ENCODE peak calls at places on chromosomes 2 and 18, in five cellular contexts. One of them, this sample, is unnamed.
A peak's percentile ranks its signal among the peaks of the same experiment; 100 is the strongest.

GRCh38 chr18:35835838-35836237 is 136.6 kb upstream of the RMP24 start:
- DNase-seq in Peyer's patch: no peak
- DNase-seq in heart right ventricle: no peak
- DNase-seq in IMR-90: no peak
- DNase-seq in CD8-positive, alpha-beta T cell: no peak
- DNase-seq in this sample: no peak

GRCh38 chr2:129923265-129924141 is 56.0 kb upstream of the RAB6C start:
- DNase-seq in CD8-positive, alpha-beta T cell: no peak
- DNase-seq in heart right ventricle: no peak
- DNase-seq in Peyer's patch: no peak
- DNase-seq in IMR-90: peak; percentile 37
- DNase-seq in this sample: no peak

GRCh38 chr2:30272761-30273573 is 41.6 kb downstream of the LBH start:
- DNase-seq in CD8-positive, alpha-beta T cell: no peak
- DNase-seq in IMR-90: peak; percentile 77
- DNase-seq in heart right ventricle: no peak
- DNase-seq in Peyer's patch: no peak
- DNase-seq in this sample: peak; percentile 29

GRCh38 chr2:222888716-222889115 is 27.9 kb downstream of the ACSL3 start:
- DNase-seq in heart right ventricle: no peak
- DNase-seq in CD8-positive, alpha-beta T cell: no peak
- DNase-seq in IMR-90: no peak
- DNase-seq in Peyer's patch: no peak
- DNase-seq in this sample: no peak

GRCh38 chr2:136582631-136583205 is 182.6 kb upstream of the THSD7B start:
- DNase-seq in IMR-90: no peak
- DNase-seq in CD8-positive, alpha-beta T cell: no peak
- DNase-seq in Peyer's patch: no peak
- DNase-seq in heart right ventricle: peak; percentile 9
- DNase-seq in this sample: no peak

GRCh38 chr18:48679236-48679635 is 140.4 kb downstream of the CTIF start:
- DNase-seq in Peyer's patch: peak; percentile 10
- DNase-seq in IMR-90: no peak
- DNase-seq in CD8-positive, alpha-beta T cell: no peak
- DNase-seq in heart right ventricle: no peak
- DNase-seq in this sample: no peak

GRCh38 chr2:238881353-238882082 is 33.6 kb downstream of the TWIST2 start:
- DNase-seq in Peyer's patch: no peak
- DNase-seq in heart right ventricle: no peak
- DNase-seq in IMR-90: no peak
- DNase-seq in CD8-positive, alpha-beta T cell: no peak
- DNase-seq in this sample: no peak

GRCh38 chr2:159030674-159031380 is 62.4 kb downstream of the TANC1 start:
- DNase-seq in heart right ventricle: peak; percentile 43
- DNase-seq in IMR-90: peak; percentile 83
- DNase-seq in Peyer's patch: no peak
- DNase-seq in CD8-positive, alpha-beta T cell: no peak
- DNase-seq in this sample: peak; percentile 45

GRCh38 chr2:31428001-31428418 is 13.5 kb upstream of the XDH start:
- DNase-seq in heart right ventricle: no peak
- DNase-seq in Peyer's patch: no peak
- DNase-seq in IMR-90: peak; percentile 20
- DNase-seq in CD8-positive, alpha-beta T cell: no peak
- DNase-seq in this sample: no peak

GRCh38 chr18:79525556-79526467 is 130.1 kb downstream of the NFATC1 start:
- DNase-seq in Peyer's patch: peak; percentile 46
- DNase-seq in heart right ventricle: peak; percentile 78
- DNase-seq in IMR-90: no peak
- DNase-seq in CD8-positive, alpha-beta T cell: no peak
- DNase-seq in this sample: peak; percentile 28

GRCh38 chr18:61637905-61638304 is 254.9 kb downstream of the RNF152 start:
- DNase-seq in IMR-90: no peak
- DNase-seq in CD8-positive, alpha-beta T cell: no peak
- DNase-seq in Peyer's patch: no peak
- DNase-seq in heart right ventricle: no peak
- DNase-seq in this sample: peak; percentile 57

GRCh38 chr2:24304098-24304497 is 56.2 kb downstream of the ITSN2 start:
- DNase-seq in IMR-90: peak; percentile 97
- DNase-seq in Peyer's patch: no peak
- DNase-seq in heart right ventricle: peak; percentile 58
- DNase-seq in CD8-positive, alpha-beta T cell: no peak
- DNase-seq in this sample: peak; percentile 30

GRCh38 chr2:174682578-174683391 is 81.5 kb downstream of the CHRNA1 start:
- DNase-seq in CD8-positive, alpha-beta T cell: peak; percentile 33
- DNase-seq in IMR-90: peak; percentile 59
- DNase-seq in Peyer's patch: peak; percentile 71
- DNase-seq in heart right ventricle: peak; percentile 81
- DNase-seq in this sample: peak; percentile 75

GRCh38 chr2:83365476-83365875 is 1093.6 kb downstream of the SUCLG1 start:
- DNase-seq in heart right ventricle: no peak
- DNase-seq in IMR-90: no peak
- DNase-seq in CD8-positive, alpha-beta T cell: no peak
- DNase-seq in Peyer's patch: no peak
- DNase-seq in this sample: no peak
- H3K9me3 ChIP-seq in heart right ventricle: no peaks in the 10 kb centered on the region
- H3K9me3 ChIP-seq in IMR-90: peaks cover 2% of the 10 kb centered on the region
- H3K9me3 ChIP-seq in CD8-positive, alpha-beta T cell: no peaks in the 10 kb centered on the region
- H3K9me3 ChIP-seq in Peyer's patch: no peaks in the 10 kb centered on the region
- H3K9me3 ChIP-seq in this sample: no peaks in the 10 kb centered on the region

GRCh38 chr2:127288274-127288673 is 5.7 kb downstream of the ERCC3 start:
- DNase-seq in IMR-90: no peak
- DNase-seq in CD8-positive, alpha-beta T cell: no peak
- DNase-seq in heart right ventricle: no peak
- DNase-seq in Peyer's patch: no peak
- DNase-seq in this sample: no peak

GRCh38 chr2:127278959-127279358 is 15.0 kb downstream of the ERCC3 start:
- DNase-seq in Peyer's patch: no peak
- DNase-seq in CD8-positive, alpha-beta T cell: no peak
- DNase-seq in IMR-90: no peak
- DNase-seq in heart right ventricle: no peak
- DNase-seq in this sample: no peak

GRCh38 chr2:127280693-127281092 is 13.3 kb downstream of the ERCC3 start:
- DNase-seq in Peyer's patch: no peak
- DNase-seq in heart right ventricle: no peak
- DNase-seq in CD8-positive, alpha-beta T cell: no peak
- DNase-seq in IMR-90: no peak
- DNase-seq in this sample: no peak

GRCh38 chr2:127279781-127280180 is 14.2 kb downstream of the ERCC3 start:
- DNase-seq in Peyer's patch: no peak
- DNase-seq in heart right ventricle: no peak
- DNase-seq in IMR-90: no peak
- DNase-seq in CD8-positive, alpha-beta T cell: no peak
- DNase-seq in this sample: no peak

DNA sequence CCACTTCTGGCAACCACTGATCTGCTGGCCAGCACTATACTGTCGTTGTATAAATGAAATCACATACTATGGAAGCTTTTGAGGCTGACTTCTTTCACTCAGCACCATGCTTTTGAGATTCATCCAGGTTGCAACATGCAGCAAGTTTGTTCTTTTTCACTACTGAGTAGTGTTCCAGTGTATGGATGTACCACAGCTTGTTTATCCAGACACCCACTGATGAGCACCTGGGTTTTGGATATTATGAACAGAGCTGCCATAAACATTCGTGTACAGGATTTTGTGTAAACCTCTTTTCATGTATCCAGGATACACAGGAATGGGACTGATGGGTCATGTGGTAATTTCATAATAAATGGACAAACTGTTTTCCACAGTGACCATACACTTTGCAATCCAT is 10.7 kb downstream of the ERCC3 start:
- DNase-seq in CD8-positive, alpha-beta T cell: no peak
- DNase-seq in IMR-90: no peak
- DNase-seq in heart right ventricle: no peak
- DNase-seq in Peyer's patch: no peak
- DNase-seq in this sample: no peak
- H3K36me3 ChIP-seq in CD8-positive, alpha-beta T cell: peaks cover 61% of the 10 kb centered on the region
- H3K36me3 ChIP-seq in IMR-90: peaks cover 67% of the 10 kb centered on the region
- H3K36me3 ChIP-seq in heart right ventricle: peaks cover 6% of the 10 kb centered on the region
- H3K36me3 ChIP-seq in Peyer's patch: peaks cover 95% of the 10 kb centered on the region
- H3K36me3 ChIP-seq in this sample: no peaks in the 10 kb centered on the region

GRCh38 chr2:458431-458827 is 170.5 kb upstream of the ALKAL2 start:
- DNase-seq in CD8-positive, alpha-beta T cell: no peak
- DNase-seq in IMR-90: no peak
- DNase-seq in Peyer's patch: no peak
- DNase-seq in heart right ventricle: no peak
- DNase-seq in this sample: no peak
- H3K9me3 ChIP-seq in CD8-positive, alpha-beta T cell: no peaks in the 10 kb centered on the region
- H3K9me3 ChIP-seq in IMR-90: peaks cover 28% of the 10 kb centered on the region
- H3K9me3 ChIP-seq in Peyer's patch: no peaks in the 10 kb centered on the region
- H3K9me3 ChIP-seq in heart right ventricle: no peaks in the 10 kb centered on the region
- H3K9me3 ChIP-seq in this sample: no peaks in the 10 kb centered on the region

GRCh38 chr18:2706903-2707302 is 51.4 kb downstream of the SMCHD1 start:
- DNase-seq in Peyer's patch: no peak
- DNase-seq in CD8-positive, alpha-beta T cell: no peak
- DNase-seq in heart right ventricle: no peak
- DNase-seq in IMR-90: no peak
- DNase-seq in this sample: no peak
- H3K36me3 ChIP-seq in Peyer's patch: peaks cover 72% of the 10 kb centered on the region
- H3K36me3 ChIP-seq in CD8-positive, alpha-beta T cell: peaks cover 39% of the 10 kb centered on the region
- H3K36me3 ChIP-seq in heart right ventricle: no peaks in the 10 kb centered on the region
- H3K36me3 ChIP-seq in IMR-90: peaks cover 33% of the 10 kb centered on the region
- H3K36me3 ChIP-seq in this sample: peaks cover 55% of the 10 kb centered on the region

DNA sequence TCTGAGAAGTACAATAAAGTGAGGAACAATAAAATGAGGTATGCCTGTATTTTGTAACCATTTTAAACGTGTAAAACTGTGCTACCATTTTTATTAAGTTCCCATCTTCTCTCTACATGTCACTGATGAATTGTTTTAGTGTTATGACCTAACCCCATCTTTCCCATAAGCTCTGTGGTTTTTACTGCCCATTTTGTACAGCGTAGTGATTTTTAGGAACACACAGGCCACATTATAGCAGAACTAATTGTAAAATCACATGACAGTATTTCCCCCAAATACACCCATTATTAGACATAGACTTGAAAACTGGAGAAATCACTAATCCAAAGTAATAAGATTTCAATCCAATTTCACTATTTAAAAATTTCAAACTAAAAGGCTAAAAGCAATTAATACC is 130.6 kb downstream of the TMEM247 start:
- DNase-seq in Peyer's patch: no peak
- DNase-seq in heart right ventricle: no peak
- DNase-seq in IMR-90: no peak
- DNase-seq in CD8-positive, alpha-beta T cell: no peak
- DNase-seq in this sample: no peak
- H3K9me3 ChIP-seq in Peyer's patch: no peaks in the 10 kb centered on the region
- H3K9me3 ChIP-seq in heart right ventricle: no peaks in the 10 kb centered on the region
- H3K9me3 ChIP-seq in IMR-90: no peaks in the 10 kb centered on the region
- H3K9me3 ChIP-seq in CD8-positive, alpha-beta T cell: no peaks in the 10 kb centered on the region
- H3K9me3 ChIP-seq in this sample: no peaks in the 10 kb centered on the region

GRCh38 chr18:42033137-42033810 is 78.2 kb downstream of the PIK3C3 start:
- DNase-seq in heart right ventricle: no peak
- DNase-seq in Peyer's patch: no peak
- DNase-seq in CD8-positive, alpha-beta T cell: no peak
- DNase-seq in IMR-90: no peak
- DNase-seq in this sample: no peak
- H3K36me3 ChIP-seq in heart right ventricle: no peaks in the 10 kb centered on the region
- H3K36me3 ChIP-seq in Peyer's patch: peaks cover 78% of the 10 kb centered on the region
- H3K36me3 ChIP-seq in CD8-positive, alpha-beta T cell: peaks cover 9% of the 10 kb centered on the region
- H3K36me3 ChIP-seq in IMR-90: peaks cover 18% of the 10 kb centered on the region
- H3K36me3 ChIP-seq in this sample: no peaks in the 10 kb centered on the region

This sample was measured in transverse colon.